ENCODE peak calls at places on chromosomes 2 and 18, in six cellular contexts. One of them, this sample, is unnamed.

GRCh38 chr2:180520816-180521595 is 459.4 kb upstream of the UBE2E3 start:
- DNase-seq in heart left ventricle: no peak
- DNase-seq in HL-60: no peak
- DNase-seq in tibial artery: no peak
- DNase-seq in neural progenitor cell: no peak
- DNase-seq in progenitor cell of endocrine pancreas: no peak
- DNase-seq in this sample: no peak

GRCh38 chr18:24273596-24273995 is 124.0 kb downstream of the OSBPL1A start:
- DNase-seq in progenitor cell of endocrine pancreas: no peak
- DNase-seq in heart left ventricle: no peak
- DNase-seq in tibial artery: no peak
- DNase-seq in HL-60: no peak
- DNase-seq in neural progenitor cell: no peak
- DNase-seq in this sample: no peak

GRCh38 chr2:53170463-53170862 is 597.1 kb upstream of the CHAC2 start:
- DNase-seq in neural progenitor cell: no peak
- DNase-seq in progenitor cell of endocrine pancreas: no peak
- DNase-seq in heart left ventricle: no peak
- DNase-seq in HL-60: no peak
- DNase-seq in tibial artery: no peak
- DNase-seq in this sample: no peak

GRCh38 chr2:134900151-134900550 is 18.5 kb upstream of the CCNT2 start:
- DNase-seq in HL-60: no peak
- DNase-seq in tibial artery: no peak
- DNase-seq in heart left ventricle: no peak
- DNase-seq in progenitor cell of endocrine pancreas: no peak
- DNase-seq in neural progenitor cell: no peak
- DNase-seq in this sample: no peak

GRCh38 chr18:66646622-66647021 is 42.7 kb upstream of the CDH19 start:
- DNase-seq in tibial artery: no peak
- DNase-seq in HL-60: no peak
- DNase-seq in heart left ventricle: no peak
- DNase-seq in progenitor cell of endocrine pancreas: no peak
- DNase-seq in neural progenitor cell: no peak
- DNase-seq in this sample: no peak

GRCh38 chr2:10575566-10576300 is 114.0 kb downstream of the NOL10 start:
- DNase-seq in heart left ventricle: no peak
- DNase-seq in progenitor cell of endocrine pancreas: no peak
- DNase-seq in neural progenitor cell: no peak
- DNase-seq in HL-60: no peak
- DNase-seq in tibial artery: no peak
- DNase-seq in this sample: no peak

GRCh38 chr2:233974530-233975071 is 57.4 kb downstream of the TRPM8 start:
- DNase-seq in heart left ventricle: no peak
- DNase-seq in neural progenitor cell: no peak
- DNase-seq in progenitor cell of endocrine pancreas: no peak
- DNase-seq in tibial artery: no peak
- DNase-seq in HL-60: no peak
- DNase-seq in this sample: no peak

GRCh38 chr2:202780514-202781021 is 91.0 kb downstream of the ICA1L start:
- DNase-seq in progenitor cell of endocrine pancreas: no peak
- DNase-seq in neural progenitor cell: no peak
- DNase-seq in tibial artery: no peak
- DNase-seq in HL-60: no peak
- DNase-seq in heart left ventricle: no peak
- DNase-seq in this sample: no peak

GRCh38 chr2:233162770-233163169 is 88.7 kb upstream of the ATG16L1 start:
- DNase-seq in heart left ventricle: no peak
- DNase-seq in neural progenitor cell: no peak
- DNase-seq in tibial artery: no peak
- DNase-seq in HL-60: no peak
- DNase-seq in progenitor cell of endocrine pancreas: no peak
- DNase-seq in this sample: no peak

GRCh38 chr2:224594840-224595239 is 9.7 kb upstream of the CUL3 start:
- DNase-seq in progenitor cell of endocrine pancreas: no peak
- DNase-seq in HL-60: no peak
- DNase-seq in neural progenitor cell: no peak
- DNase-seq in tibial artery: no peak
- DNase-seq in heart left ventricle: no peak
- DNase-seq in this sample: no peak

GRCh38 chr18:3124822-3125221 is 94.9 kb downstream of the MYOM1 start:
- DNase-seq in neural progenitor cell: no peak
- DNase-seq in heart left ventricle: no peak
- DNase-seq in HL-60: no peak
- DNase-seq in tibial artery: no peak
- DNase-seq in progenitor cell of endocrine pancreas: no peak
- DNase-seq in this sample: no peak

GRCh38 chr2:203327582-203327917 is 644 bp upstream of the ABI2 start:
- DNase-seq in HL-60: no peak
- DNase-seq in tibial artery: no peak
- DNase-seq in neural progenitor cell: no peak
- DNase-seq in progenitor cell of endocrine pancreas: peak
- DNase-seq in heart left ventricle: peak
- DNase-seq in this sample: no peak

GRCh38 chr18:32548688-32549087 is 78.0 kb upstream of the GAREM1 start:
- DNase-seq in tibial artery: no peak
- DNase-seq in neural progenitor cell: peak
- DNase-seq in progenitor cell of endocrine pancreas: no peak
- DNase-seq in heart left ventricle: no peak
- DNase-seq in HL-60: no peak
- DNase-seq in this sample: no peak

GRCh38 chr2:156581280-156581679 is 145.1 kb downstream of the GPD2 start:
- DNase-seq in neural progenitor cell: no peak
- DNase-seq in heart left ventricle: no peak
- DNase-seq in progenitor cell of endocrine pancreas: no peak
- DNase-seq in HL-60: no peak
- DNase-seq in tibial artery: no peak
- DNase-seq in this sample: no peak

GRCh38 chr2:112692496-112692911 is 28.3 kb upstream of the NT5DC4 start:
- DNase-seq in HL-60: peak
- DNase-seq in neural progenitor cell: no peak
- DNase-seq in progenitor cell of endocrine pancreas: no peak
- DNase-seq in heart left ventricle: peak
- DNase-seq in tibial artery: no peak
- DNase-seq in this sample: peak

GRCh38 chr2:71949537-71949798 is 198.2 kb downstream of the CYP26B1 start:
- DNase-seq in tibial artery: no peak
- DNase-seq in neural progenitor cell: no peak
- DNase-seq in heart left ventricle: no peak
- DNase-seq in progenitor cell of endocrine pancreas: no peak
- DNase-seq in HL-60: no peak
- DNase-seq in this sample: no peak

GRCh38 chr18:61635901-61636528 is 256.8 kb downstream of the RNF152 start:
- DNase-seq in tibial artery: peak
- DNase-seq in HL-60: peak
- DNase-seq in neural progenitor cell: peak
- DNase-seq in progenitor cell of endocrine pancreas: peak
- DNase-seq in heart left ventricle: peak
- DNase-seq in this sample: no peak

GRCh38 chr2:20469595-20469994 is 22.7 kb downstream of the RHOB start:
- DNase-seq in progenitor cell of endocrine pancreas: no peak
- DNase-seq in heart left ventricle: no peak
- DNase-seq in neural progenitor cell: no peak
- DNase-seq in tibial artery: peak
- DNase-seq in HL-60: no peak
- DNase-seq in this sample: no peak

GRCh38 chr2:232325324-232326273 is 53.0 kb upstream of the ALPP start:
- DNase-seq in tibial artery: peak
- DNase-seq in heart left ventricle: peak
- DNase-seq in progenitor cell of endocrine pancreas: peak
- DNase-seq in neural progenitor cell: peak
- DNase-seq in HL-60: peak
- DNase-seq in this sample: no peak

GRCh38 chr18:78721986-78722385 is 257.6 kb upstream of the SALL3 start:
- DNase-seq in neural progenitor cell: no peak
- DNase-seq in heart left ventricle: no peak
- DNase-seq in HL-60: no peak
- DNase-seq in progenitor cell of endocrine pancreas: no peak
- DNase-seq in tibial artery: no peak
- DNase-seq in this sample: peak

GRCh38 chr2:206193643-206194382 is 34.1 kb downstream of the EEF1B2 start:
- DNase-seq in HL-60: no peak
- DNase-seq in progenitor cell of endocrine pancreas: no peak
- DNase-seq in neural progenitor cell: no peak
- DNase-seq in heart left ventricle: no peak
- DNase-seq in tibial artery: no peak
- DNase-seq in this sample: no peak

GRCh38 chr2:133747965-133748700 is 179.9 kb upstream of the NCKAP5 start:
- DNase-seq in heart left ventricle: no peak
- DNase-seq in HL-60: no peak
- DNase-seq in progenitor cell of endocrine pancreas: no peak
- DNase-seq in neural progenitor cell: no peak
- DNase-seq in tibial artery: no peak
- DNase-seq in this sample: no peak

GRCh38 chr18:50659091-50660003 is 99.5 kb downstream of the MAPK4 start:
- DNase-seq in heart left ventricle: peak
- DNase-seq in tibial artery: peak
- DNase-seq in progenitor cell of endocrine pancreas: no peak
- DNase-seq in HL-60: no peak
- DNase-seq in neural progenitor cell: no peak
- DNase-seq in this sample: no peak
- TF ChIP-seq CTCF in heart left ventricle: no peak
- TF ChIP-seq CTCF in tibial artery: peak
- TF ChIP-seq CTCF in progenitor cell of endocrine pancreas: no peak
- TF ChIP-seq CTCF in HL-60: no peak
- TF ChIP-seq CTCF in neural progenitor cell: no peak
- TF ChIP-seq CTCF in this sample: no peak

DNA sequence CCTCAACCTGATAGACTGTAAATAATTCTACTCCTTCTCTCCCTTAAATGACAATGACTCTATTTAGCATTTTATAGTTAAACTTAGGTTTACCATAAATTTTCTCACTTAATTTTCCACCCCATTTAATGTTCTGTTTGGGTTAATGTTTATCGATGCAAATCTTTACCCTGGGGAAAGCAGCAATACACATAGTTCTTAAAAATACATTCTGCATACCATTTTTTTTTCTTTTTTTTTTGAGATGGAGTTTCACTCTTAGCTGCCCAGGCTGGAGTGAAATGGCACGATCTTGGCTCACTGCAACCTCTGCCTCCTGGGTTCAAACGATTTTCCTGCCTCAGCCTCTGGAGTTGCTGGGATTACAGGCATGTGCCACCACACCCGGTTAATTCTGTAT is 14.0 kb downstream of the STAM2 start:
- DNase-seq in HL-60: no peak
- DNase-seq in tibial artery: no peak
- DNase-seq in progenitor cell of endocrine pancreas: no peak
- DNase-seq in heart left ventricle: no peak
- DNase-seq in neural progenitor cell: no peak
- DNase-seq in this sample: no peak
- TF ChIP-seq CTCF in HL-60: no peak
- TF ChIP-seq CTCF in tibial artery: no peak
- TF ChIP-seq CTCF in progenitor cell of endocrine pancreas: no peak
- TF ChIP-seq CTCF in heart left ventricle: no peak
- TF ChIP-seq CTCF in neural progenitor cell: no peak
- TF ChIP-seq CTCF in this sample: no peak

DNA sequence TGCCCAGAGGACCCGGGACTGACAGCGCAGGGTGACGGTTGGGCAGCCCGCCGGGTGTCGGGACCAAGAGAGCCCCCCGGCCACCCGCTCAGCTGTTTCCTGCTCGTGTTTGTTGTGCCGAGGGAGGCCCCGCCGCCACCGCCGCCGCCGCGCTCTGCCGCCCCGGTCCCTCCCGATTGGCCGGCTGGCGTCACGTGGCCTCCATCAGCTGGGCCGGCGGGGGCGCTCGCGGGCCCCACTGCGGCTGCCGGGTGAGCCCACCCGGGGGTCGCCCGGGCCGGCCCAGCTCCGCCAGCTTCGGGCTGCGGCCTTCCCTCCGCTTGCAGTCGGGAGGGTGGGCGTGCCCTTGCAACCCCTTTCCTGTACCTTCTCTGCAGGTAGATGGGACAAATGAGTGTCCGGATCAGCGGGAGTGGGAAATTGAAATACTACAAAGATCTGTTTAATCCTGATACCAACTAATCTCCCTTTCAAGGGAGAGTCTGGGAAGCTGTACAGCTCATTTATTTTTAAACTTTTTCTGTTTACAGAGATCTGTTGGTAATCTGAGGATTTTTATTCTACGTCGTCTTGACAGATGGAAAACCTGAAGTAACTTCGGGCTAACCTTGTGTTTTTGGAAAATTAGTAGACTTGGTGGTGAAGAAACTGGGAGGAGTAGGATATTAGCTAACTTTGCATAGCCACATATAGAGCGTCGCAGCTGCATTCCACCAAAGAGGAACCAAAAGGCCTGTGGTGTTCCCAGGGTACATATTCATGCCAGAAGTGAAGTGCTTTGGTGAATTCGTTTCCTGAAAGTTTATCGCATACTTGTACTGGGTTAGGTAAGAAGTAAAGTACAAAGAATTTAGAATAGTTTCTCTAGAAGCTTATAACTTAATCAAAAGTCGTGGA is 1.2 kb downstream of the YPEL5 start:
- DNase-seq in heart left ventricle: peak
- DNase-seq in HL-60: peak
- DNase-seq in neural progenitor cell: peak
- DNase-seq in tibial artery: peak
- DNase-seq in progenitor cell of endocrine pancreas: peak
- DNase-seq in this sample: peak
- TF ChIP-seq CTCF in heart left ventricle: peak
- TF ChIP-seq CTCF in HL-60: no peak
- TF ChIP-seq CTCF in neural progenitor cell: peak
- TF ChIP-seq CTCF in tibial artery: peak
- TF ChIP-seq CTCF in progenitor cell of endocrine pancreas: peak
- TF ChIP-seq CTCF in this sample: peak

DNA sequence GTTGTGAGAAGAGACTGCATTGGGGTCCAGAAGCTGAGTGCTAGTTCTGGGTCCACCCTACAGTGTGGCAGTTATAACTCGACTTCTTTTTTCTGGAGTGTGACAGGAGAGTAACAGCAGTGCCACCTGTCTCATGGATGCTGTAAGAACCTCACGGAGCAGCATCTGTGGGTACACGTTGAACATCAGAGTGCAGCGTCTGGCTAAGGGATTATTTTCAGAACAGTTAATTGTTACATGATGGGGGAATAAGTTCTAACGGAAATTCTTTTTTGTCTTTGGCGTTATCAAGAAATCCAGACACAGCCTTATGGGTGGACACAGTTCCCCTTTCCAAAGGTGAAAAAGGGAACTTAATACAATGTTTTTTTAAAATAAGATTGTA is 28.3 kb upstream of the TOGARAM2 start:
- DNase-seq in tibial artery: no peak
- DNase-seq in progenitor cell of endocrine pancreas: no peak
- DNase-seq in HL-60: peak
- DNase-seq in heart left ventricle: no peak
- DNase-seq in neural progenitor cell: peak
- DNase-seq in this sample: no peak
- TF ChIP-seq CTCF in tibial artery: no peak
- TF ChIP-seq CTCF in progenitor cell of endocrine pancreas: no peak
- TF ChIP-seq CTCF in HL-60: no peak
- TF ChIP-seq CTCF in heart left ventricle: no peak
- TF ChIP-seq CTCF in neural progenitor cell: peak
- TF ChIP-seq CTCF in this sample: no peak

GRCh38 chr2:222964632-222965031 is 87.4 kb upstream of the KCNE4 start:
- DNase-seq in progenitor cell of endocrine pancreas: no peak
- DNase-seq in tibial artery: no peak
- DNase-seq in heart left ventricle: no peak
- DNase-seq in HL-60: no peak
- DNase-seq in neural progenitor cell: no peak
- DNase-seq in this sample: no peak

GRCh38 chr2:222960126-222960525 is 91.9 kb upstream of the KCNE4 start:
- DNase-seq in progenitor cell of endocrine pancreas: no peak
- DNase-seq in tibial artery: no peak
- DNase-seq in HL-60: peak
- DNase-seq in neural progenitor cell: no peak
- DNase-seq in heart left ventricle: no peak
- DNase-seq in this sample: no peak

GRCh38 chr2:222959358-222959757 is 92.6 kb upstream of the KCNE4 start:
- DNase-seq in heart left ventricle: no peak
- DNase-seq in progenitor cell of endocrine pancreas: no peak
- DNase-seq in HL-60: no peak
- DNase-seq in tibial artery: no peak
- DNase-seq in neural progenitor cell: peak
- DNase-seq in this sample: no peak
- TF ChIP-seq CTCF in heart left ventricle: no peak
- TF ChIP-seq CTCF in progenitor cell of endocrine pancreas: peak
- TF ChIP-seq CTCF in HL-60: no peak
- TF ChIP-seq CTCF in tibial artery: no peak
- TF ChIP-seq CTCF in neural progenitor cell: no peak
- TF ChIP-seq CTCF in this sample: peak